ENCODE peak calls at places on chromosomes 16 and 17, in six cellular contexts. S, N, T, L, Z and F are unnamed samples.

GRCh38 chr16:67098599-67098998 is 11.1 kb upstream of the PHAF1 start:
- DNase-seq in S (no peak), N (no peak), T (no peak), L (no peak), Z (no peak), F (no peak)

GRCh38 chr16:72850863-72851262 is 197.1 kb downstream of the ZFHX3 start:
- DNase-seq in S (no peak), N (no peak), T (peak), L (peak), Z (no peak), F (no peak)

GRCh38 chr17:76354747-76355310 is 1.1 kb upstream of the PRPSAP1 start:
- DNase-seq in S (no peak), N (no peak), T (no peak), L (no peak), Z (no peak), F (no peak)

GRCh38 chr16:26667271-26667703 is 399.4 kb upstream of the C16orf82 start:
- DNase-seq in S (no peak), N (no peak), T (no peak), L (no peak), Z (no peak), F (no peak)

GRCh38 chr17:80455328-80455710 is 21.1 kb downstream of the NPTX1 start:
- DNase-seq in S (no peak), N (no peak), T (no peak), L (peak), Z (peak), F (no peak)

GRCh38 chr17:57874434-57875108 is 24.7 kb upstream of the MRPS23 start:
- DNase-seq in S (peak), N (peak), T (peak), L (peak), Z (no peak), F (no peak)

GRCh38 chr17:12545877-12546513 is 119.7 kb upstream of the MYOCD start:
- DNase-seq in S (peak), N (no peak), T (peak), L (no peak), Z (no peak), F (no peak)

GRCh38 chr16:15976225-15976812 is 26.9 kb downstream of the ABCC1 start:
- DNase-seq in S (no peak), N (no peak), T (no peak), L (no peak), Z (no peak), F (no peak)

GRCh38 chr16:11291021-11291716 is 10.0 kb upstream of the PRM1 start:
- DNase-seq in S (no peak), N (no peak), T (peak), L (no peak), Z (no peak), F (no peak)

GRCh38 chr17:13735861-13736260 is 134.1 kb upstream of the HS3ST3A1 start:
- DNase-seq in S (no peak), N (no peak), T (peak), L (no peak), Z (no peak), F (no peak)

GRCh38 chr16:30903596-30903995 is 7.2 kb downstream of the CTF1 start:
- DNase-seq in S (no peak), N (peak), T (peak), L (no peak), Z (no peak), F (no peak)

GRCh38 chr17:18858567-18859245 is 775 bp downstream of the PRPSAP2 start:
- DNase-seq in S (no peak), N (no peak), T (peak), L (no peak), Z (no peak), F (no peak)

GRCh38 chr16:84851192-84852127 is 31.7 kb downstream of the CRISPLD2 start:
- DNase-seq in S (peak), N (no peak), T (peak), L (no peak), Z (no peak), F (no peak)

GRCh38 chr17:9427460-9428315 is 147.9 kb downstream of the STX8 start:
- DNase-seq in S (no peak), N (no peak), T (no peak), L (no peak), Z (no peak), F (no peak)

GRCh38 chr17:65629234-65629690 is 67.8 kb upstream of the AXIN2 start:
- DNase-seq in S (no peak), N (no peak), T (peak), L (no peak), Z (no peak), F (no peak)

GRCh38 chr17:77905766-77906165 is 52.7 kb upstream of the TNRC6C start:
- DNase-seq in S (no peak), N (no peak), T (no peak), L (no peak), Z (no peak), F (no peak)

GRCh38 chr16:74073471-74073870 is 223.1 kb upstream of the PSMD7 start:
- DNase-seq in S (no peak), N (no peak), T (peak), L (no peak), Z (no peak), F (no peak)

GRCh38 chr16:11687606-11688519 is 19.6 kb downstream of the SNN start:
- DNase-seq in S (no peak), N (no peak), T (no peak), L (no peak), Z (no peak), F (no peak)

GRCh38 chr17:13561606-13562270 is 40.0 kb downstream of the HS3ST3A1 start:
- DNase-seq in S (no peak), N (no peak), T (no peak), L (no peak), Z (no peak), F (no peak)

GRCh38 chr17:4057731-4058130 is 85.1 kb downstream of the ZZEF1 start:
- DNase-seq in S (no peak), N (no peak), T (no peak), L (no peak), Z (no peak), F (no peak)

GRCh38 chr17:42618442-42619150 is 9.1 kb downstream of the TUBG1 start:
- DNase-seq in S (no peak), N (no peak), T (peak), L (peak), Z (no peak), F (no peak)

GRCh38 chr16:78973041-78973440 is 627.5 kb downstream of the MAF start:
- DNase-seq in S (no peak), N (no peak), T (no peak), L (no peak), Z (no peak), F (no peak)

GRCh38 chr16:56862776-56863175 is 2.2 kb upstream of the SLC12A3 start:
- DNase-seq in S (no peak), N (no peak), T (no peak), L (no peak), Z (no peak), F (no peak)

GRCh38 chr16:14301150-14302030 is 230.3 kb downstream of the MRTFB start:
- DNase-seq in S (no peak), N (peak), T (peak), L (peak), Z (no peak), F (no peak)

GRCh38 chr17:15340966-15341365 is 431 bp downstream of the TEKT3 start:
- DNase-seq in S (no peak), N (no peak), T (no peak), L (no peak), Z (no peak), F (no peak)

GRCh38 chr17:32833526-32833925 is 43.4 kb downstream of the MYO1D start:
- DNase-seq in S (no peak), N (no peak), T (no peak), L (no peak), Z (no peak), F (no peak)

GRCh38 chr16:58426095-58426494 is 33.8 kb downstream of the GINS3 start:
- DNase-seq in S (no peak), N (peak), T (no peak), L (no peak), Z (peak), F (peak)

GRCh38 chr17:29257756-29258155 is 11.1 kb downstream of the CRYBA1 start:
- DNase-seq in S (no peak), N (no peak), T (peak), L (no peak), Z (no peak), F (no peak)

GRCh38 chr17:17641621-17642409 is 39.4 kb upstream of the RAI1 start:
- DNase-seq in S (peak), N (peak), T (peak), L (peak), Z (peak), F (peak)

GRCh38 chr17:58082341-58082869 is 814 bp upstream of the DYNLL2 start:
- DNase-seq in S (no peak), N (no peak), T (no peak), L (peak), Z (no peak), F (no peak)

GRCh38 chr16:81491522-81492188 is 47.0 kb downstream of the CMIP start:
- DNase-seq in S (no peak), N (no peak), T (peak), L (no peak), Z (no peak), F (no peak)

GRCh38 chr16:26952411-26952810 is 114.3 kb upstream of the C16orf82 start:
- DNase-seq in S (no peak), N (no peak), T (no peak), L (no peak), Z (no peak), F (no peak)

GRCh38 chr17:67431210-67432015 is 54.3 kb downstream of the PITPNC1 start:
- DNase-seq in S (peak), N (no peak), T (peak), L (no peak), Z (no peak), F (no peak)

GRCh38 chr16:68319185-68319908 is 8.5 kb downstream of the PRMT7 start:
- DNase-seq in S (no peak), N (no peak), T (no peak), L (no peak), Z (peak), F (no peak)

GRCh38 chr17:9002610-9003354 is 18.5 kb upstream of the NTN1 start:
- DNase-seq in S (no peak), N (peak), T (no peak), L (peak), Z (no peak), F (no peak)

GRCh38 chr17:31269597-31269996 is 27.4 kb downstream of the OMG start:
- DNase-seq in S (peak), N (no peak), T (peak), L (no peak), Z (no peak), F (no peak)

GRCh38 chr16:77971306-77972131 is 50.8 kb upstream of the CLEC3A start:
- DNase-seq in S (no peak), N (peak), T (peak), L (peak), Z (peak), F (peak)